ENCODE peak calls at places on chromosomes 12 and 14, in nine cellular contexts. Y, N, D, F, I, Q, R, T and U are unnamed samples.

GRCh38 chr12:6096527-6096926 is 27.9 kb downstream of the VWF start:
- DNase-seq in Y (no peak), N (no peak), D (no peak), F (no peak), I (no peak), Q (no peak), R (no peak), T (no peak), U (no peak)

GRCh38 chr14:39426605-39427004 is 5.6 kb downstream of the FBXO33 start:
- DNase-seq in Y (no peak), N (peak), D (peak), F (no peak), I (no peak), Q (peak), R (peak), T (no peak), U (peak)

GRCh38 chr14:81618695-81619094 is 85.0 kb upstream of the SEL1L start:
- DNase-seq in Y (no peak), N (no peak), D (no peak), F (no peak), I (no peak), Q (no peak), R (no peak), T (no peak), U (no peak)

GRCh38 chr12:21717756-21718155 is 56.8 kb downstream of the KCNJ8 start:
- DNase-seq in Y (no peak), N (no peak), D (no peak), F (no peak), I (no peak), Q (no peak), R (no peak), T (no peak), U (no peak)

GRCh38 chr12:11607313-11608081 is 42.0 kb upstream of the ETV6 start:
- DNase-seq in Y (no peak), N (no peak), D (peak), F (no peak), I (no peak), Q (peak), R (no peak), T (no peak), U (peak)

GRCh38 chr14:92744198-92744597 is 4.2 kb downstream of the LGMN start:
- DNase-seq in Y (no peak), N (no peak), D (no peak), F (no peak), I (no peak), Q (no peak), R (no peak), T (no peak), U (no peak)

GRCh38 chr12:14952295-14952995 is 9.0 kb downstream of the ARHGDIB start:
- DNase-seq in Y (no peak), N (no peak), D (peak), F (no peak), I (no peak), Q (peak), R (peak), T (peak), U (peak)

GRCh38 chr12:49621651-49622500 is 1.5 kb upstream of the PRPF40B start:
- DNase-seq in Y (no peak), N (no peak), D (no peak), F (no peak), I (peak), Q (no peak), R (no peak), T (no peak), U (no peak)

GRCh38 chr14:24298892-24299254 is 707 bp downstream of the DHRS1 start:
- DNase-seq in Y (no peak), N (no peak), D (peak), F (no peak), I (peak), Q (peak), R (no peak), T (no peak), U (peak)

GRCh38 chr12:49482095-49483051 is 56.5 kb upstream of the KCNH3 start:
- DNase-seq in Y (no peak), N (no peak), D (no peak), F (no peak), I (no peak), Q (no peak), R (no peak), T (no peak), U (no peak)

GRCh38 chr14:33836203-33836894 is 114.5 kb downstream of the EGLN3 start:
- DNase-seq in Y (no peak), N (peak), D (no peak), F (no peak), I (no peak), Q (no peak), R (no peak), T (no peak), U (no peak)

GRCh38 chr12:52608826-52609630 is 7.8 kb upstream of the KRT72 start:
- DNase-seq in Y (no peak), N (no peak), D (no peak), F (no peak), I (no peak), Q (no peak), R (no peak), T (no peak), U (no peak)

GRCh38 chr14:30559638-30560071 is 697 bp downstream of the G2E3 start:
- DNase-seq in Y (no peak), N (peak), D (peak), F (no peak), I (no peak), Q (peak), R (no peak), T (no peak), U (peak)

GRCh38 chr14:21494902-21495762 is 16.0 kb downstream of the METTL3 start:
- DNase-seq in Y (no peak), N (no peak), D (no peak), F (no peak), I (no peak), Q (no peak), R (no peak), T (no peak), U (no peak)

GRCh38 chr12:38282886-38283285 is 33.7 kb upstream of the ALG10B start:
- DNase-seq in Y (no peak), N (no peak), D (no peak), F (no peak), I (no peak), Q (no peak), R (no peak), T (no peak), U (no peak)

GRCh38 chr12:95859947-95860850 is 1.4 kb downstream of the SNRPF start:
- DNase-seq in Y (no peak), N (no peak), D (no peak), F (no peak), I (no peak), Q (no peak), R (no peak), T (no peak), U (no peak)

GRCh38 chr12:124680863-124681778 is 113.7 kb upstream of the NCOR2 start:
- DNase-seq in Y (peak), N (no peak), D (peak), F (no peak), I (peak), Q (peak), R (no peak), T (peak), U (peak)